ENCODE peak calls at places on chromosomes 3 and 15, in ten cellular contexts. Z is uterus; B is CD8-positive, alpha-beta memory T cell; V is neural progenitor cell; A is CD4-positive, alpha-beta T cell; C is cardiac muscle cell; X is thoracic aorta; O is CD8-positive, alpha-beta T cell; F is body of pancreas; G is mesenchymal stem cell. Q is an unnamed sample. For H3K27me3 and H3K9me3, the result is how much of the 10 kb centered on the place peaks cover.

GRCh38 chr3:40299721-40300335 is 9.7 kb upstream of the EIF1B start:
- DNase-seq in O (no peak), V (no peak), G (peak), X (no peak), B (no peak), C (no peak), F (no peak), Z (no peak), A (no peak), Q (peak)

GRCh38 chr3:71251156-71251775 is 332.3 kb downstream of the FOXP1 start:
- DNase-seq in O (no peak), Z (no peak), X (no peak), F (no peak), B (no peak), C (no peak), A (no peak), G (peak), V (no peak), Q (peak)

GRCh38 chr3:80006315-80006714 is 238.5 kb upstream of the ROBO1 start:
- DNase-seq in B (no peak), Z (no peak), C (no peak), X (no peak), F (no peak), G (no peak), O (no peak), V (no peak), A (no peak), Q (no peak)

GRCh38 chr15:35047996-35048395 is 37.1 kb downstream of the NANOGP8 start:
- DNase-seq in A (no peak), C (no peak), Z (no peak), F (no peak), O (no peak), G (no peak), B (no peak), X (no peak), V (no peak), Q (no peak)

GRCh38 chr3:9342696-9343095 is 20.2 kb upstream of the THUMPD3 start:
- DNase-seq in A (no peak), G (no peak), C (no peak), Z (no peak), O (no peak), V (no peak), X (no peak), B (no peak), F (no peak), Q (no peak)

GRCh38 chr3:160098946-160099626 is 110.5 kb downstream of the IL12A start:
- DNase-seq in G (no peak), V (no peak), C (no peak), X (no peak), A (no peak), B (no peak), Z (no peak), F (no peak), O (no peak), Q (no peak)

GRCh38 chr3:195039180-195039843 is 231.6 kb downstream of the XXYLT1 start:
- DNase-seq in B (no peak), V (no peak), O (no peak), A (no peak), Z (no peak), C (no peak), G (no peak), F (no peak), X (no peak), Q (no peak)

GRCh38 chr3:56702487-56703315 is 19.6 kb upstream of the TASOR start:
- DNase-seq in G (peak), F (peak), C (peak), B (no peak), O (peak), V (peak), Z (no peak), X (no peak), A (no peak), Q (peak)

GRCh38 chr15:40352221-40352901 is 1.5 kb downstream of the PHGR1 start:
- DNase-seq in C (no peak), B (no peak), F (no peak), Z (no peak), O (no peak), X (no peak), V (no peak), A (no peak), G (no peak), Q (no peak)

GRCh38 chr3:4232798-4233197 is 70.4 kb upstream of the SETMAR start:
- DNase-seq in Z (no peak), B (no peak), X (no peak), C (no peak), G (no peak), O (no peak), V (peak), F (no peak), A (no peak), Q (no peak)

GRCh38 chr15:52529289-52529929 is 729 bp upstream of the MYO5A start:
- DNase-seq in C (no peak), F (peak), Z (no peak), O (no peak), V (no peak), X (no peak), A (peak), B (peak), G (no peak), Q (no peak)

GRCh38 chr3:53902711-53903110 is 11.1 kb upstream of the SELENOK start:
- DNase-seq in C (no peak), Z (no peak), O (no peak), V (no peak), G (no peak), B (no peak), A (no peak), F (no peak), X (no peak), Q (no peak)

GRCh38 chr3:64188810-64189560 is 36.3 kb downstream of the PRICKLE2 start:
- DNase-seq in X (peak), O (no peak), C (peak), F (peak), A (no peak), Z (peak), B (no peak), G (peak), V (no peak), Q (peak)

GRCh38 chr15:71548317-71548908 is 261.9 kb upstream of the NR2E3 start:
- DNase-seq in C (no peak), G (no peak), O (no peak), V (peak), Z (no peak), F (no peak), X (no peak), A (no peak), B (no peak), Q (no peak)

GRCh38 chr15:39304201-39304841 is 276.6 kb upstream of the THBS1 start:
- DNase-seq in G (no peak), F (no peak), Z (no peak), X (no peak), V (no peak), A (no peak), O (no peak), B (no peak), C (no peak), Q (peak)

GRCh38 chr3:119098620-119099222 is 47.2 kb upstream of the TEX55 start:
- DNase-seq in Z (no peak), F (no peak), O (no peak), V (peak), C (peak), X (no peak), A (no peak), B (no peak), G (peak), Q (peak)

GRCh38 chr3:79268422-79268821 is 499.4 kb downstream of the ROBO1 start:
- DNase-seq in O (no peak), C (no peak), V (no peak), G (no peak), X (no peak), Z (no peak), F (no peak), A (no peak), B (no peak), Q (no peak)

GRCh38 chr3:114608293-114608692 is 314.5 kb downstream of the TIGIT start:
- DNase-seq in V (no peak), O (no peak), G (peak), F (no peak), B (no peak), X (no peak), Z (no peak), C (no peak), A (no peak), Q (peak)

GRCh38 chr3:32930161-32930560 is 21.3 kb upstream of the CCR4 start:
- DNase-seq in Z (no peak), C (no peak), X (no peak), B (no peak), G (no peak), F (no peak), A (no peak), V (no peak), O (no peak), Q (no peak)

GRCh38 chr3:171234298-171235020 is 207.9 kb upstream of the SLC2A2 start:
- DNase-seq in Z (no peak), O (no peak), B (no peak), G (no peak), F (no peak), X (no peak), C (no peak), A (no peak), V (no peak), Q (no peak)

GRCh38 chr3:190671658-190672057 is 157.8 kb downstream of the IL1RAP start:
- DNase-seq in B (no peak), V (no peak), F (no peak), O (no peak), A (no peak), Z (no peak), C (no peak), X (no peak), G (peak), Q (no peak)

GRCh38 chr15:61196711-61197110 is 32.4 kb downstream of the RORA start:
- DNase-seq in B (no peak), V (no peak), G (no peak), C (no peak), A (no peak), F (no peak), O (no peak), X (no peak), Z (no peak), Q (no peak)

GRCh38 chr3:18295171-18295920 is 129.8 kb downstream of the SATB1 start:
- DNase-seq in Z (no peak), A (no peak), F (peak), B (no peak), G (no peak), C (peak), O (peak), X (no peak), V (peak), Q (no peak)

GRCh38 chr3:148178508-148178907 is 519.2 kb upstream of the AGTR1 start:
- DNase-seq in C (no peak), V (peak), O (no peak), B (no peak), G (peak), Z (no peak), X (no peak), F (no peak), A (no peak), Q (no peak)

GRCh38 chr3:11846281-11847034 is at the start of gene TAMM41:
- DNase-seq in Z (peak), O (peak), A (peak), G (peak), F (peak), B (peak), X (peak), C (peak), V (peak), Q (peak)

GRCh38 chr15:75063338-75063737 is 39.9 kb downstream of the PPCDC start:
- DNase-seq in F (no peak), G (peak), Z (no peak), C (no peak), V (no peak), A (no peak), B (no peak), O (no peak), X (no peak), Q (no peak)

GRCh38 chr15:85603160-85603559 is 191.6 kb downstream of the KLHL25 start:
- DNase-seq in A (no peak), F (no peak), O (no peak), X (no peak), C (no peak), V (no peak), Z (no peak), B (no peak), G (no peak), Q (no peak)

GRCh38 chr15:28978011-28978378 is 92.2 kb downstream of the APBA2 start:
- DNase-seq in O (no peak), C (no peak), Z (no peak), V (no peak), B (no peak), X (no peak), F (no peak), G (no peak), A (no peak), Q (no peak)

GRCh38 chr3:169748670-169749069 is 16.2 kb downstream of the TERC start:
- DNase-seq in A (no peak), X (no peak), F (no peak), C (no peak), Z (no peak), O (no peak), B (no peak), V (no peak), G (no peak), Q (no peak)

GRCh38 chr15:81547517-81548132 is 173.6 kb upstream of the TMC3 start:
- DNase-seq in X (no peak), Z (no peak), O (no peak), B (no peak), F (no peak), G (no peak), V (no peak), C (no peak), A (no peak), Q (no peak)

GRCh38 chr3:100496711-100497261 is 4.4 kb downstream of the TMEM45A start:
- DNase-seq in G (peak), F (no peak), B (no peak), C (no peak), Z (no peak), O (no peak), A (no peak), X (no peak), V (no peak), Q (peak)

GRCh38 chr15:92393287-92393993 is at the start of gene ST8SIA2:
- DNase-seq in V (peak), X (no peak), B (no peak), F (no peak), A (no peak), C (peak), O (no peak), Z (no peak), G (no peak), Q (no peak)

GRCh38 chr15:92391640-92392039 is 2.0 kb upstream of the ST8SIA2 start:
- DNase-seq in X (no peak), O (no peak), C (no peak), Z (no peak), B (no peak), V (peak), G (peak), A (no peak), F (no peak), Q (no peak)

GRCh38 chr15:92393994-92394326 is 279 bp downstream of the ST8SIA2 start:
- DNase-seq in Z (no peak), B (no peak), C (no peak), V (no peak), A (no peak), O (no peak), X (no peak), F (no peak), G (no peak), Q (no peak)

GRCh38 chr15:92392462-92392861 is 1.2 kb upstream of the ST8SIA2 start:
- DNase-seq in V (peak), F (no peak), Z (no peak), A (no peak), C (peak), B (no peak), X (no peak), O (no peak), G (no peak), Q (no peak)

DNA sequence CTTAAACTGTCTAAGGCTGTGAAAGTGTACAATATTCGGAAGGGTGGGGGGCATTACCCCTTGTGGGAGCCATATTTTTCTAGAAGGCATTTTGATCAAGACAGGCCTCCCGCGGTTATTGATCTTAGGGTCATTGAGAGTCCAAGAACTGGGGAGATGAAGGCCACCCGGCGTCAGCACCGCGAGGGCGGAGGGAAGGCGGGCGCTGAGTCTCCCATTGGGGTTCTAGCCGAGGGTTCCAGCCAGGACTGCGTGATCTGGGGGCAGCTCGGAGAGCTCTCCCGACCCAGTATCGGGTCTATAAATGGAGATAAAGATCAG is 755 bp upstream of the ST8SIA2 start:
- DNase-seq in A (no peak), O (no peak), Z (no peak), B (no peak), C (no peak), G (no peak), V (peak), F (no peak), X (no peak), Q (no peak)
- H3K27me3 ChIP-seq in A (half or more), O (under half), Z (under half), B (under half), C (under half), G (half or more), V (half or more), F (under half), X (under half), Q (under half)

GRCh38 chr3:123587399-123587798 is 2.5 kb upstream of the HACD2 start:
- DNase-seq in B (no peak), F (no peak), C (no peak), O (no peak), V (no peak), G (no peak), A (no peak), Z (no peak), X (no peak), Q (no peak)

GRCh38 chr3:123595396-123595795 is 10.5 kb upstream of the HACD2 start:
- DNase-seq in F (no peak), G (no peak), Z (no peak), V (no peak), B (no peak), O (no peak), A (no peak), X (no peak), C (no peak), Q (no peak)

GRCh38 chr3:123586131-123586530 is 1.3 kb upstream of the HACD2 start:
- DNase-seq in Z (no peak), A (no peak), O (no peak), F (peak), C (peak), V (peak), G (peak), B (no peak), X (no peak), Q (no peak)

GRCh38 chr3:123586966-123587365 is 2.1 kb upstream of the HACD2 start:
- DNase-seq in A (no peak), C (peak), X (no peak), Z (no peak), V (no peak), G (no peak), O (no peak), B (no peak), F (no peak), Q (no peak)

GRCh38 chr3:123590685-123591450 is 6.0 kb upstream of the HACD2 start:
- DNase-seq in V (no peak), O (no peak), Z (no peak), B (no peak), C (no peak), G (no peak), F (no peak), A (no peak), X (no peak), Q (no peak)
- H3K9me3 ChIP-seq in V (under half), O (under half), Z (under half), B (under half), C (under half), G (under half), F (under half), A (under half), X (under half), Q (under half)

GRCh38 chr3:14862303-14862660 is 43.5 kb downstream of the FGD5 start:
- DNase-seq in X (no peak), Z (no peak), B (no peak), F (no peak), C (no peak), G (no peak), V (no peak), O (no peak), A (no peak), Q (no peak)
- H3K27me3 ChIP-seq in X (under half), Z (under half), B (under half), F (under half), C (under half), G (half or more), V (under half), O (under half), A (under half), Q (under half)

DNA sequence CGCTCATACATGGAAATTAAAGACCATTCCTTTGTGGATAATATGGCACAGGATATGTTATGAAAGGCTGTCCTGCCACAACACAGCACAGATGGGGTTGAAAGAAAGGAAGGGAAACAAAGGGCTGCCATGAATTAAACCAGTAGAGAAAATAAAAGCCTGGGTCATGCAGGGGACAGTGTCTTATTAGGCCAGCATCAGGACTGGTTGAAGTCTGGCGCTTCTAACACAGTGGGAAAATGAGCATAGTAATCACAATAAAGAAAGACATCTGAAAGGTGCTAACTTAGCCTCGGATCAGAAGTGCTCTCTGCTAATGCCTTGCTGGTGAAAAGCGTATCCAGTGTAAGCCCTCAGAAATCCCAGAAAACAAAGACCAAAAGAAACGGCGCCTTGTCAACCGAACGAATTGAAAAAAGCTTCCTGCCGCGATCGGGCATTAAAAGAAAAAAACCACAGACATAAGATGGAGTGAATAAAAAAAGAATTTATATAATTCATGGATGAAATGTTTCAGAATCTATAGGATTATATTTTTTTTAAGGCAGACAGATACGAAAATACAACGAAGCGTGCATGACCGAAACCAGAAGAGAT is 578 bp upstream of the MKRN3 start:
- DNase-seq in F (no peak), O (no peak), Z (no peak), C (no peak), G (no peak), X (no peak), B (no peak), A (no peak), V (peak), Q (no peak)
- H3K9me3 ChIP-seq in F (under half), O (under half), Z (under half), C (under half), G (under half), X (under half), B (under half), A (under half), V (under half), Q (under half)

GRCh38 chr3:10489746-10490483 is 15.5 kb downstream of the ATP2B2 start:
- DNase-seq in B (no peak), Z (no peak), X (no peak), A (no peak), O (no peak), G (no peak), V (no peak), F (no peak), C (no peak), Q (no peak)
- H3K27me3 ChIP-seq in B (under half), Z (under half), X (under half), A (under half), O (under half), G (half or more), V (under half), F (under half), C (under half), Q (under half)

DNA sequence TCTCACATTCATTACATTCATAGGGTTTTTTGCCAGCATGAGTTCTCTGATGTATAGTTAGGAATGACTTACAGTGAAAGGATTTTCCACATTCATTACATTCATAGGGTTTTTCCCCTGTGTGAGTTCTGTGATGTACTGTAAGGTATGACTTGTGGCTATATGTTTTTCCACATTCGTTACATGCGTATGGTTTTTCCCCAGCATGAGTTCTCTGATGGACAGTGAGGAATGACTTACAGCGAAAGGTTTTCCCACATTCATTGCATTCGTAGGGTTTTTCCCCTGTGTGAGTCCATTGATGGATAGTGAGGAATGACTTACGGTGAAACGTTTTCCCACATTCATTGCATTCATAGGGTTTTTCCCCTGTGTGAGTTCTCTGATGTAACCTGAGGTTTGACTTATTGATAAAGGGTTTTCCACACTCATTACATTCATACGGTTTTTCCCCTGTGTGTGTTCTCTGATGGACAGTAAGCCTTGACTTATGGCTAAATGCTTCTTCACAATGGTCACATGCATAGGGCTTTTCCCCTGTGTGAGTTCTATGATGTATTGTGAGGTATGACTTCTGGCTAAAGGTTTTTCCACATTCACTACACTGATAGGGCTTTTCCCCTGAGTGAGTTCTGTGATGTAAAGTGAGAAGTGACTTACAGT is 47.4 kb downstream of the ZNF717 start:
- DNase-seq in G (peak), F (no peak), A (no peak), O (no peak), B (no peak), X (no peak), V (no peak), Z (no peak), C (no peak), Q (no peak)
- H3K9me3 ChIP-seq in G (half or more), F (under half), A (half or more), O (half or more), B (half or more), X (half or more), V (under half), Z (half or more), C (under half), Q (half or more)

GRCh38 chr3:124094496-124094895 is 102.6 kb upstream of the ROPN1 start:
- DNase-seq in V (no peak), G (no peak), X (no peak), Z (peak), A (no peak), B (no peak), C (no peak), F (no peak), O (no peak), Q (no peak)
- H3K27me3 ChIP-seq in V (under half), G (under half), X (under half), Z (under half), A (under half), B (under half), C (under half), F (under half), O (under half), Q (under half)

GRCh38 chr15:86813892-86814291 is 734.2 kb downstream of the AGBL1 start:
- DNase-seq in O (no peak), V (no peak), A (no peak), Z (no peak), G (no peak), C (no peak), X (no peak), F (no peak), B (no peak), Q (no peak)
- H3K9me3 ChIP-seq in O (under half), V (under half), A (under half), Z (under half), G (under half), C (under half), X (under half), F (under half), B (under half), Q (under half)

GRCh38 chr3:50338989-50339388 is 1.6 kb downstream of the RASSF1 start:
- DNase-seq in Z (no peak), C (no peak), X (no peak), G (no peak), O (no peak), B (no peak), V (no peak), A (no peak), F (no peak), Q (no peak)
- H3K27me3 ChIP-seq in Z (under half), C (under half), X (under half), G (under half), O (under half), B (under half), V (half or more), A (under half), F (under half), Q (under half)

Q was measured in AG04450.